ENCODE peak calls at places on chromosomes 1 and 21, in nine cellular contexts. Q is left cardiac atrium; J is fibroblast of the conjunctiva; W is activated CD4-positive, alpha-beta T cell treated with anti-CD3 and anti-CD28 coated beads for 24 hours; U is tibial artery; H is stimulated activated naive B cell treated with anti-CD40 and anti-IgM and Interleukin-4, amounts not matched to agents 10 μg/mL and 1 μg/mL and 100 μg/mL, for 72 hours; R is GM19239; K is NCI-H446 treated with DMSO at 0.1 percent for 48 hours; A is stimulated activated CD8-positive, alpha-beta memory T cell treated with anti-CD3 and anti-CD28 coated beads, Interleukin-7, amount 100 ng/mL, for 1 hour. E is an unnamed sample.

GRCh38 chr1:67061266-67061665 is 7.3 kb upstream of the SLC35D1 start:
- DNase-seq in Q (no peak), J (no peak), W (no peak), U (no peak), H (no peak), R (no peak), K (no peak), A (no peak), E (no peak)

GRCh38 chr1:154081386-154082126 is 73.3 kb downstream of the NUP210L start:
- DNase-seq in Q (no peak), J (no peak), W (no peak), U (no peak), H (no peak), R (no peak), K (no peak), A (no peak), E (no peak)

GRCh38 chr1:61124078-61124477 is 41.7 kb downstream of the NFIA start:
- DNase-seq in Q (no peak), J (no peak), W (no peak), U (no peak), H (no peak), R (no peak), K (no peak), A (no peak), E (no peak)

GRCh38 chr1:31760901-31761470 is 3.2 kb downstream of the ADGRB2 start:
- DNase-seq in Q (peak), J (peak), W (peak), U (peak), H (peak), R (no peak), K (no peak), A (peak), E (no peak)

GRCh38 chr21:25657140-25657539 is 18.1 kb downstream of the JAM2 start:
- DNase-seq in Q (no peak), J (no peak), W (no peak), U (no peak), H (no peak), R (no peak), K (no peak), A (no peak), E (no peak)

GRCh38 chr1:104125935-104126334 is 376.2 kb downstream of the AMY1C start:
- DNase-seq in Q (no peak), J (no peak), W (no peak), U (no peak), H (no peak), R (no peak), K (no peak), A (no peak), E (no peak)

GRCh38 chr1:23784846-23785245 is 6.1 kb upstream of the LYPLA2 start:
- DNase-seq in Q (no peak), J (no peak), W (no peak), U (no peak), H (no peak), R (no peak), K (no peak), A (no peak), E (no peak)

GRCh38 chr1:9166289-9167235 is 37.7 kb upstream of the GPR157 start:
- DNase-seq in Q (no peak), J (no peak), W (no peak), U (no peak), H (no peak), R (no peak), K (no peak), A (no peak), E (no peak)

GRCh38 chr1:9687120-9687875 is 35.8 kb downstream of the PIK3CD start:
- DNase-seq in Q (peak), J (peak), W (peak), U (peak), H (peak), R (no peak), K (peak), A (peak), E (no peak)

GRCh38 chr1:91129017-91129416 is 107.2 kb upstream of the ZNF644 start:
- DNase-seq in Q (no peak), J (no peak), W (no peak), U (no peak), H (no peak), R (no peak), K (no peak), A (no peak), E (no peak)

GRCh38 chr1:173507205-173507846 is 30.2 kb downstream of the PRDX6 start:
- DNase-seq in Q (no peak), J (no peak), W (no peak), U (no peak), H (no peak), R (no peak), K (no peak), A (no peak), E (no peak)

GRCh38 chr1:235917267-235917811 is 50.6 kb upstream of the LYST start:
- DNase-seq in Q (peak), J (peak), W (peak), U (peak), H (no peak), R (no peak), K (peak), A (peak), E (no peak)

GRCh38 chr1:189693140-189693539 is 784.5 kb downstream of the BRINP3 start:
- DNase-seq in Q (no peak), J (no peak), W (no peak), U (no peak), H (no peak), R (no peak), K (no peak), A (no peak), E (no peak)

GRCh38 chr21:32403201-32403701 is 9.3 kb upstream of the EVA1C start:
- DNase-seq in Q (peak), J (peak), W (peak), U (peak), H (no peak), R (no peak), K (no peak), A (no peak), E (peak)

GRCh38 chr1:159752135-159752580 is 28.6 kb upstream of the DUSP23 start:
- DNase-seq in Q (peak), J (peak), W (no peak), U (peak), H (no peak), R (no peak), K (no peak), A (no peak), E (no peak)

GRCh38 chr1:3674100-3675094 is 22.1 kb downstream of the TP73 start:
- DNase-seq in Q (no peak), J (no peak), W (no peak), U (no peak), H (peak), R (no peak), K (no peak), A (no peak), E (no peak)

GRCh38 chr1:223678841-223679240 is 13.3 kb upstream of the CAPN8 start:
- DNase-seq in Q (no peak), J (no peak), W (no peak), U (no peak), H (no peak), R (no peak), K (no peak), A (no peak), E (no peak)

GRCh38 chr1:154325583-154326545 is 539 bp downstream of the ATP8B2 start:
- DNase-seq in Q (peak), J (peak), W (no peak), U (peak), H (no peak), R (no peak), K (peak), A (no peak), E (no peak)

GRCh38 chr1:110207831-110208230 is 2.3 kb upstream of the KCNC4 start:
- DNase-seq in Q (peak), J (peak), W (peak), U (peak), H (peak), R (peak), K (no peak), A (peak), E (no peak)

GRCh38 chr21:45072166-45072962 is 2.0 kb upstream of the ADARB1 start:
- DNase-seq in Q (no peak), J (no peak), W (no peak), U (no peak), H (no peak), R (no peak), K (no peak), A (no peak), E (no peak)

GRCh38 chr1:181073638-181074037 is 14.9 kb upstream of the IER5 start:
- DNase-seq in Q (no peak), J (peak), W (no peak), U (no peak), H (no peak), R (no peak), K (no peak), A (no peak), E (no peak)

GRCh38 chr1:84090447-84091244 is 53.4 kb upstream of the PRKACB start:
- DNase-seq in Q (no peak), J (no peak), W (no peak), U (no peak), H (no peak), R (no peak), K (no peak), A (no peak), E (no peak)

GRCh38 chr1:208036177-208036808 is 125.4 kb upstream of the CD34 start:
- DNase-seq in Q (no peak), J (no peak), W (no peak), U (no peak), H (no peak), R (no peak), K (no peak), A (no peak), E (no peak)

GRCh38 chr1:90067194-90067593 is 72.3 kb downstream of the ZNF326 start:
- DNase-seq in Q (no peak), J (no peak), W (no peak), U (no peak), H (no peak), R (no peak), K (no peak), A (no peak), E (no peak)

GRCh38 chr1:51410568-51411460 is 80.5 kb upstream of the TTC39A start:
- DNase-seq in Q (no peak), J (no peak), W (no peak), U (no peak), H (no peak), R (no peak), K (no peak), A (no peak), E (no peak)

GRCh38 chr1:236608930-236609726 is 4.8 kb upstream of the HEATR1 start:
- DNase-seq in Q (peak), J (peak), W (peak), U (peak), H (no peak), R (no peak), K (peak), A (no peak), E (no peak)

GRCh38 chr1:53525595-53525994 is 66.4 kb downstream of the DMRTB1 start:
- DNase-seq in Q (no peak), J (no peak), W (no peak), U (no peak), H (no peak), R (no peak), K (no peak), A (no peak), E (no peak)

GRCh38 chr1:203306970-203307541 is 1.7 kb downstream of the BTG2 start:
- DNase-seq in Q (peak), J (no peak), W (no peak), U (peak), H (no peak), R (no peak), K (no peak), A (no peak), E (no peak)

GRCh38 chr1:173527151-173527826 is 50.2 kb downstream of the PRDX6 start:
- DNase-seq in Q (peak), J (peak), W (no peak), U (peak), H (no peak), R (no peak), K (no peak), A (no peak), E (no peak)

GRCh38 chr1:24003331-24003972 is 23.3 kb upstream of the SRSF10 start:
- DNase-seq in Q (no peak), J (peak), W (no peak), U (no peak), H (no peak), R (no peak), K (no peak), A (no peak), E (no peak)

GRCh38 chr1:156246241-156246761 is 1.6 kb downstream of the PAQR6 start:
- DNase-seq in Q (no peak), J (no peak), W (no peak), U (no peak), H (no peak), R (no peak), K (no peak), A (no peak), E (no peak)

GRCh38 chr1:39539252-39539790 is 37.3 kb downstream of the PABPC4 start:
- DNase-seq in Q (peak), J (peak), W (peak), U (peak), H (peak), R (peak), K (peak), A (no peak), E (peak)

GRCh38 chr21:28805885-28806284 is 186.8 kb downstream of the LTN1 start:
- DNase-seq in Q (no peak), J (peak), W (no peak), U (peak), H (no peak), R (no peak), K (no peak), A (no peak), E (no peak)

GRCh38 chr1:107405241-107405640 is 264.4 kb downstream of the NTNG1 start:
- DNase-seq in Q (no peak), J (peak), W (no peak), U (no peak), H (no peak), R (no peak), K (no peak), A (no peak), E (no peak)

GRCh38 chr1:235632538-235633219 is 16.9 kb downstream of the GNG4 start:
- DNase-seq in Q (no peak), J (peak), W (no peak), U (no peak), H (no peak), R (no peak), K (peak), A (no peak), E (no peak)

GRCh38 chr1:82565146-82565545 is 764.4 kb downstream of the ADGRL2 start:
- DNase-seq in Q (no peak), J (peak), W (no peak), U (no peak), H (no peak), R (no peak), K (peak), A (no peak), E (no peak)

GRCh38 chr21:15480160-15480559 is 249.6 kb upstream of the USP25 start:
- DNase-seq in Q (no peak), J (no peak), W (peak), U (no peak), H (no peak), R (no peak), K (no peak), A (no peak), E (no peak)

GRCh38 chr1:36089393-36090121 is 865 bp downstream of the ADPRS start:
- DNase-seq in Q (no peak), J (no peak), W (no peak), U (no peak), H (no peak), R (no peak), K (no peak), A (no peak), E (no peak)

GRCh38 chr21:45309541-45310381 is 22.1 kb upstream of the POFUT2 start:
- DNase-seq in Q (peak), J (no peak), W (no peak), U (no peak), H (no peak), R (no peak), K (no peak), A (no peak), E (no peak)

E was measured in NCI-H524 treated with DMSO at 0.1 percent for 48 hours.